ENCODE peak calls at places on chromosomes 6 and 20, in eight cellular contexts. One of them, this sample, is unnamed.
A peak's percentile ranks its signal among the peaks of the same experiment; 100 is the strongest.

GRCh38 chr6:56370127-56370540 is 122.8 kb upstream of the COL21A1 start:
- DNase-seq in effector CD8-positive, alpha-beta T cell: no peak
- DNase-seq in stimulated activated CD4-positive, alpha-beta T cell treated with anti-CD3 and anti-CD28 coated beads, Interleukin-1b, Interleukin-23, amount 100 ng/mL, for 1 hour: no peak
- DNase-seq in NB4: no peak
- DNase-seq in thoracic aorta: peak; percentile 52
- DNase-seq in germinal center: no peak
- DNase-seq in activated CD4-positive, alpha-beta memory T cell treated with anti-CD3 and anti-CD28 coated beads for 36 hours: no peak
- DNase-seq in NCI-H526: peak; percentile 82
- DNase-seq in this sample: no peak

GRCh38 chr20:11429168-11429567 is 488.5 kb upstream of the BTBD3 start:
- DNase-seq in NB4: no peak
- DNase-seq in germinal center: no peak
- DNase-seq in stimulated activated CD4-positive, alpha-beta T cell treated with anti-CD3 and anti-CD28 coated beads, Interleukin-1b, Interleukin-23, amount 100 ng/mL, for 1 hour: no peak
- DNase-seq in thoracic aorta: no peak
- DNase-seq in NCI-H526: no peak
- DNase-seq in effector CD8-positive, alpha-beta T cell: no peak
- DNase-seq in activated CD4-positive, alpha-beta memory T cell treated with anti-CD3 and anti-CD28 coated beads for 36 hours: no peak
- DNase-seq in this sample: no peak

GRCh38 chr20:3911956-3912355 is 22.8 kb downstream of the PANK2 start:
- DNase-seq in effector CD8-positive, alpha-beta T cell: no peak
- DNase-seq in germinal center: no peak
- DNase-seq in activated CD4-positive, alpha-beta memory T cell treated with anti-CD3 and anti-CD28 coated beads for 36 hours: peak; percentile 8
- DNase-seq in stimulated activated CD4-positive, alpha-beta T cell treated with anti-CD3 and anti-CD28 coated beads, Interleukin-1b, Interleukin-23, amount 100 ng/mL, for 1 hour: no peak
- DNase-seq in NCI-H526: peak; percentile 92
- DNase-seq in thoracic aorta: no peak
- DNase-seq in NB4: no peak
- DNase-seq in this sample: no peak

GRCh38 chr6:65450451-65450850 is 256.6 kb downstream of the EYS start:
- DNase-seq in NCI-H526: no peak
- DNase-seq in activated CD4-positive, alpha-beta memory T cell treated with anti-CD3 and anti-CD28 coated beads for 36 hours: no peak
- DNase-seq in NB4: no peak
- DNase-seq in effector CD8-positive, alpha-beta T cell: no peak
- DNase-seq in thoracic aorta: no peak
- DNase-seq in stimulated activated CD4-positive, alpha-beta T cell treated with anti-CD3 and anti-CD28 coated beads, Interleukin-1b, Interleukin-23, amount 100 ng/mL, for 1 hour: no peak
- DNase-seq in germinal center: no peak
- DNase-seq in this sample: no peak

GRCh38 chr6:118744261-118744941 is 93.0 kb upstream of the CEP85L start:
- DNase-seq in stimulated activated CD4-positive, alpha-beta T cell treated with anti-CD3 and anti-CD28 coated beads, Interleukin-1b, Interleukin-23, amount 100 ng/mL, for 1 hour: no peak
- DNase-seq in germinal center: no peak
- DNase-seq in thoracic aorta: no peak
- DNase-seq in effector CD8-positive, alpha-beta T cell: no peak
- DNase-seq in NCI-H526: no peak
- DNase-seq in activated CD4-positive, alpha-beta memory T cell treated with anti-CD3 and anti-CD28 coated beads for 36 hours: no peak
- DNase-seq in NB4: no peak
- DNase-seq in this sample: no peak

GRCh38 chr20:59222239-59222981 is 58.8 kb downstream of the ZNF831 start:
- DNase-seq in effector CD8-positive, alpha-beta T cell: peak; percentile 71
- DNase-seq in NB4: peak; percentile 84
- DNase-seq in thoracic aorta: no peak
- DNase-seq in germinal center: peak; percentile 83
- DNase-seq in stimulated activated CD4-positive, alpha-beta T cell treated with anti-CD3 and anti-CD28 coated beads, Interleukin-1b, Interleukin-23, amount 100 ng/mL, for 1 hour: peak; percentile 82
- DNase-seq in NCI-H526: peak; percentile 79
- DNase-seq in activated CD4-positive, alpha-beta memory T cell treated with anti-CD3 and anti-CD28 coated beads for 36 hours: peak; percentile 86
- DNase-seq in this sample: peak; percentile 63

GRCh38 chr6:81476881-81477280 is 275.6 kb downstream of the TENT5A start:
- DNase-seq in stimulated activated CD4-positive, alpha-beta T cell treated with anti-CD3 and anti-CD28 coated beads, Interleukin-1b, Interleukin-23, amount 100 ng/mL, for 1 hour: no peak
- DNase-seq in effector CD8-positive, alpha-beta T cell: no peak
- DNase-seq in NCI-H526: no peak
- DNase-seq in NB4: no peak
- DNase-seq in thoracic aorta: no peak
- DNase-seq in germinal center: no peak
- DNase-seq in activated CD4-positive, alpha-beta memory T cell treated with anti-CD3 and anti-CD28 coated beads for 36 hours: no peak
- DNase-seq in this sample: no peak

GRCh38 chr6:21109421-21110178 is 484.0 kb upstream of the SOX4 start:
- DNase-seq in germinal center: no peak
- DNase-seq in effector CD8-positive, alpha-beta T cell: no peak
- DNase-seq in NB4: no peak
- DNase-seq in thoracic aorta: no peak
- DNase-seq in stimulated activated CD4-positive, alpha-beta T cell treated with anti-CD3 and anti-CD28 coated beads, Interleukin-1b, Interleukin-23, amount 100 ng/mL, for 1 hour: no peak
- DNase-seq in NCI-H526: no peak
- DNase-seq in activated CD4-positive, alpha-beta memory T cell treated with anti-CD3 and anti-CD28 coated beads for 36 hours: no peak
- DNase-seq in this sample: no peak

GRCh38 chr20:19252670-19253120 is 40.3 kb downstream of the SLC24A3 start:
- DNase-seq in activated CD4-positive, alpha-beta memory T cell treated with anti-CD3 and anti-CD28 coated beads for 36 hours: no peak
- DNase-seq in NB4: peak; percentile 95
- DNase-seq in germinal center: no peak
- DNase-seq in NCI-H526: no peak
- DNase-seq in stimulated activated CD4-positive, alpha-beta T cell treated with anti-CD3 and anti-CD28 coated beads, Interleukin-1b, Interleukin-23, amount 100 ng/mL, for 1 hour: no peak
- DNase-seq in effector CD8-positive, alpha-beta T cell: no peak
- DNase-seq in thoracic aorta: no peak
- DNase-seq in this sample: no peak

GRCh38 chr6:39669117-39669690 is 56.0 kb downstream of the KIF6 start:
- DNase-seq in NB4: no peak
- DNase-seq in NCI-H526: no peak
- DNase-seq in effector CD8-positive, alpha-beta T cell: no peak
- DNase-seq in thoracic aorta: no peak
- DNase-seq in activated CD4-positive, alpha-beta memory T cell treated with anti-CD3 and anti-CD28 coated beads for 36 hours: no peak
- DNase-seq in germinal center: no peak
- DNase-seq in stimulated activated CD4-positive, alpha-beta T cell treated with anti-CD3 and anti-CD28 coated beads, Interleukin-1b, Interleukin-23, amount 100 ng/mL, for 1 hour: no peak
- DNase-seq in this sample: no peak

GRCh38 chr6:132392792-132393191 is 8.5 kb downstream of the MOXD1 start:
- DNase-seq in germinal center: peak; percentile 37
- DNase-seq in NB4: no peak
- DNase-seq in thoracic aorta: no peak
- DNase-seq in NCI-H526: peak; percentile 18
- DNase-seq in stimulated activated CD4-positive, alpha-beta T cell treated with anti-CD3 and anti-CD28 coated beads, Interleukin-1b, Interleukin-23, amount 100 ng/mL, for 1 hour: no peak
- DNase-seq in effector CD8-positive, alpha-beta T cell: no peak
- DNase-seq in activated CD4-positive, alpha-beta memory T cell treated with anti-CD3 and anti-CD28 coated beads for 36 hours: no peak
- DNase-seq in this sample: peak; percentile 43

GRCh38 chr6:158143700-158144099 is 24.4 kb downstream of the SERAC1 start:
- DNase-seq in effector CD8-positive, alpha-beta T cell: no peak
- DNase-seq in NCI-H526: no peak
- DNase-seq in stimulated activated CD4-positive, alpha-beta T cell treated with anti-CD3 and anti-CD28 coated beads, Interleukin-1b, Interleukin-23, amount 100 ng/mL, for 1 hour: no peak
- DNase-seq in activated CD4-positive, alpha-beta memory T cell treated with anti-CD3 and anti-CD28 coated beads for 36 hours: no peak
- DNase-seq in thoracic aorta: no peak
- DNase-seq in germinal center: peak; percentile 13
- DNase-seq in NB4: peak; percentile 55
- DNase-seq in this sample: peak; percentile 11

GRCh38 chr6:80969439-80969838 is 783.0 kb downstream of the TENT5A start:
- DNase-seq in activated CD4-positive, alpha-beta memory T cell treated with anti-CD3 and anti-CD28 coated beads for 36 hours: no peak
- DNase-seq in NB4: no peak
- DNase-seq in thoracic aorta: no peak
- DNase-seq in effector CD8-positive, alpha-beta T cell: no peak
- DNase-seq in germinal center: no peak
- DNase-seq in NCI-H526: no peak
- DNase-seq in stimulated activated CD4-positive, alpha-beta T cell treated with anti-CD3 and anti-CD28 coated beads, Interleukin-1b, Interleukin-23, amount 100 ng/mL, for 1 hour: no peak
- DNase-seq in this sample: no peak

GRCh38 chr6:16639689-16640480 is 121.4 kb downstream of the ATXN1 start:
- DNase-seq in germinal center: no peak
- DNase-seq in NCI-H526: no peak
- DNase-seq in NB4: no peak
- DNase-seq in activated CD4-positive, alpha-beta memory T cell treated with anti-CD3 and anti-CD28 coated beads for 36 hours: no peak
- DNase-seq in stimulated activated CD4-positive, alpha-beta T cell treated with anti-CD3 and anti-CD28 coated beads, Interleukin-1b, Interleukin-23, amount 100 ng/mL, for 1 hour: no peak
- DNase-seq in thoracic aorta: no peak
- DNase-seq in effector CD8-positive, alpha-beta T cell: no peak
- DNase-seq in this sample: no peak

GRCh38 chr6:114007451-114007953 is 36.6 kb upstream of the HDAC2 start:
- DNase-seq in effector CD8-positive, alpha-beta T cell: no peak
- DNase-seq in activated CD4-positive, alpha-beta memory T cell treated with anti-CD3 and anti-CD28 coated beads for 36 hours: peak; percentile 35
- DNase-seq in germinal center: no peak
- DNase-seq in stimulated activated CD4-positive, alpha-beta T cell treated with anti-CD3 and anti-CD28 coated beads, Interleukin-1b, Interleukin-23, amount 100 ng/mL, for 1 hour: no peak
- DNase-seq in NB4: no peak
- DNase-seq in NCI-H526: peak; percentile 30
- DNase-seq in thoracic aorta: no peak
- DNase-seq in this sample: no peak

GRCh38 chr6:169097336-169098052 is 156.2 kb downstream of the THBS2 start:
- DNase-seq in germinal center: no peak
- DNase-seq in NB4: no peak
- DNase-seq in thoracic aorta: no peak
- DNase-seq in activated CD4-positive, alpha-beta memory T cell treated with anti-CD3 and anti-CD28 coated beads for 36 hours: no peak
- DNase-seq in NCI-H526: no peak
- DNase-seq in effector CD8-positive, alpha-beta T cell: no peak
- DNase-seq in stimulated activated CD4-positive, alpha-beta T cell treated with anti-CD3 and anti-CD28 coated beads, Interleukin-1b, Interleukin-23, amount 100 ng/mL, for 1 hour: no peak
- DNase-seq in this sample: no peak

GRCh38 chr6:30840084-30840921 is 44.0 kb upstream of the DDR1 start:
- DNase-seq in effector CD8-positive, alpha-beta T cell: no peak
- DNase-seq in germinal center: no peak
- DNase-seq in NB4: no peak
- DNase-seq in activated CD4-positive, alpha-beta memory T cell treated with anti-CD3 and anti-CD28 coated beads for 36 hours: no peak
- DNase-seq in NCI-H526: peak; percentile 27
- DNase-seq in thoracic aorta: no peak
- DNase-seq in stimulated activated CD4-positive, alpha-beta T cell treated with anti-CD3 and anti-CD28 coated beads, Interleukin-1b, Interleukin-23, amount 100 ng/mL, for 1 hour: no peak
- DNase-seq in this sample: no peak

GRCh38 chr6:168877821-168878282 is 375.8 kb downstream of the THBS2 start:
- DNase-seq in stimulated activated CD4-positive, alpha-beta T cell treated with anti-CD3 and anti-CD28 coated beads, Interleukin-1b, Interleukin-23, amount 100 ng/mL, for 1 hour: no peak
- DNase-seq in germinal center: no peak
- DNase-seq in activated CD4-positive, alpha-beta memory T cell treated with anti-CD3 and anti-CD28 coated beads for 36 hours: no peak
- DNase-seq in NCI-H526: peak; percentile 29
- DNase-seq in NB4: no peak
- DNase-seq in effector CD8-positive, alpha-beta T cell: no peak
- DNase-seq in thoracic aorta: no peak
- DNase-seq in this sample: no peak

GRCh38 chr6:12371641-12372146 is 81.5 kb downstream of the EDN1 start:
- DNase-seq in activated CD4-positive, alpha-beta memory T cell treated with anti-CD3 and anti-CD28 coated beads for 36 hours: no peak
- DNase-seq in stimulated activated CD4-positive, alpha-beta T cell treated with anti-CD3 and anti-CD28 coated beads, Interleukin-1b, Interleukin-23, amount 100 ng/mL, for 1 hour: no peak
- DNase-seq in NB4: peak; percentile 36
- DNase-seq in germinal center: no peak
- DNase-seq in NCI-H526: no peak
- DNase-seq in thoracic aorta: no peak
- DNase-seq in effector CD8-positive, alpha-beta T cell: no peak
- DNase-seq in this sample: no peak

GRCh38 chr6:127471379-127472255 is 12.4 kb upstream of the KIAA0408 start:
- DNase-seq in activated CD4-positive, alpha-beta memory T cell treated with anti-CD3 and anti-CD28 coated beads for 36 hours: no peak
- DNase-seq in germinal center: no peak
- DNase-seq in NCI-H526: no peak
- DNase-seq in thoracic aorta: no peak
- DNase-seq in effector CD8-positive, alpha-beta T cell: no peak
- DNase-seq in stimulated activated CD4-positive, alpha-beta T cell treated with anti-CD3 and anti-CD28 coated beads, Interleukin-1b, Interleukin-23, amount 100 ng/mL, for 1 hour: no peak
- DNase-seq in NB4: no peak
- DNase-seq in this sample: no peak

GRCh38 chr6:32114853-32115252 is 5.7 kb upstream of the TNXB start:
- DNase-seq in NCI-H526: no peak
- DNase-seq in thoracic aorta: no peak
- DNase-seq in effector CD8-positive, alpha-beta T cell: no peak
- DNase-seq in stimulated activated CD4-positive, alpha-beta T cell treated with anti-CD3 and anti-CD28 coated beads, Interleukin-1b, Interleukin-23, amount 100 ng/mL, for 1 hour: no peak
- DNase-seq in germinal center: no peak
- DNase-seq in activated CD4-positive, alpha-beta memory T cell treated with anti-CD3 and anti-CD28 coated beads for 36 hours: no peak
- DNase-seq in NB4: no peak
- DNase-seq in this sample: no peak

GRCh38 chr6:166462461-166463135 is 79.9 kb upstream of the MPC1 start:
- DNase-seq in activated CD4-positive, alpha-beta memory T cell treated with anti-CD3 and anti-CD28 coated beads for 36 hours: no peak
- DNase-seq in NB4: no peak
- DNase-seq in germinal center: no peak
- DNase-seq in NCI-H526: no peak
- DNase-seq in stimulated activated CD4-positive, alpha-beta T cell treated with anti-CD3 and anti-CD28 coated beads, Interleukin-1b, Interleukin-23, amount 100 ng/mL, for 1 hour: no peak
- DNase-seq in effector CD8-positive, alpha-beta T cell: no peak
- DNase-seq in thoracic aorta: no peak
- DNase-seq in this sample: no peak

GRCh38 chr6:168700880-168701279 is 259.9 kb downstream of the SMOC2 start:
- DNase-seq in activated CD4-positive, alpha-beta memory T cell treated with anti-CD3 and anti-CD28 coated beads for 36 hours: no peak
- DNase-seq in thoracic aorta: no peak
- DNase-seq in NB4: no peak
- DNase-seq in NCI-H526: no peak
- DNase-seq in stimulated activated CD4-positive, alpha-beta T cell treated with anti-CD3 and anti-CD28 coated beads, Interleukin-1b, Interleukin-23, amount 100 ng/mL, for 1 hour: no peak
- DNase-seq in germinal center: no peak
- DNase-seq in effector CD8-positive, alpha-beta T cell: no peak
- DNase-seq in this sample: no peak

GRCh38 chr20:25481918-25482253 is 74.4 kb downstream of the GINS1 start:
- DNase-seq in thoracic aorta: no peak
- DNase-seq in NCI-H526: no peak
- DNase-seq in germinal center: no peak
- DNase-seq in activated CD4-positive, alpha-beta memory T cell treated with anti-CD3 and anti-CD28 coated beads for 36 hours: no peak
- DNase-seq in stimulated activated CD4-positive, alpha-beta T cell treated with anti-CD3 and anti-CD28 coated beads, Interleukin-1b, Interleukin-23, amount 100 ng/mL, for 1 hour: no peak
- DNase-seq in effector CD8-positive, alpha-beta T cell: no peak
- DNase-seq in NB4: no peak
- DNase-seq in this sample: no peak

GRCh38 chr6:104953410-104953953 is 3.4 kb upstream of the LIN28B start:
- DNase-seq in germinal center: no peak
- DNase-seq in stimulated activated CD4-positive, alpha-beta T cell treated with anti-CD3 and anti-CD28 coated beads, Interleukin-1b, Interleukin-23, amount 100 ng/mL, for 1 hour: no peak
- DNase-seq in activated CD4-positive, alpha-beta memory T cell treated with anti-CD3 and anti-CD28 coated beads for 36 hours: no peak
- DNase-seq in NB4: peak; percentile 62
- DNase-seq in thoracic aorta: no peak
- DNase-seq in effector CD8-positive, alpha-beta T cell: no peak
- DNase-seq in NCI-H526: no peak
- DNase-seq in this sample: no peak

GRCh38 chr6:117169781-117170281 is 95.5 kb upstream of the VGLL2 start:
- DNase-seq in NB4: no peak
- DNase-seq in germinal center: no peak
- DNase-seq in activated CD4-positive, alpha-beta memory T cell treated with anti-CD3 and anti-CD28 coated beads for 36 hours: no peak
- DNase-seq in effector CD8-positive, alpha-beta T cell: no peak
- DNase-seq in NCI-H526: peak; percentile 31
- DNase-seq in thoracic aorta: no peak
- DNase-seq in stimulated activated CD4-positive, alpha-beta T cell treated with anti-CD3 and anti-CD28 coated beads, Interleukin-1b, Interleukin-23, amount 100 ng/mL, for 1 hour: no peak
- DNase-seq in this sample: no peak

GRCh38 chr6:24799541-24799915 is 811 bp upstream of the ARMH2 start:
- DNase-seq in NB4: no peak
- DNase-seq in thoracic aorta: no peak
- DNase-seq in NCI-H526: no peak
- DNase-seq in stimulated activated CD4-positive, alpha-beta T cell treated with anti-CD3 and anti-CD28 coated beads, Interleukin-1b, Interleukin-23, amount 100 ng/mL, for 1 hour: no peak
- DNase-seq in effector CD8-positive, alpha-beta T cell: no peak
- DNase-seq in germinal center: no peak
- DNase-seq in activated CD4-positive, alpha-beta memory T cell treated with anti-CD3 and anti-CD28 coated beads for 36 hours: no peak
- DNase-seq in this sample: no peak

GRCh38 chr6:159935065-159935464 is 33.8 kb upstream of the IGF2R start:
- DNase-seq in activated CD4-positive, alpha-beta memory T cell treated with anti-CD3 and anti-CD28 coated beads for 36 hours: no peak
- DNase-seq in stimulated activated CD4-positive, alpha-beta T cell treated with anti-CD3 and anti-CD28 coated beads, Interleukin-1b, Interleukin-23, amount 100 ng/mL, for 1 hour: no peak
- DNase-seq in NB4: no peak
- DNase-seq in NCI-H526: no peak
- DNase-seq in germinal center: no peak
- DNase-seq in thoracic aorta: no peak
- DNase-seq in effector CD8-positive, alpha-beta T cell: no peak
- DNase-seq in this sample: no peak

GRCh38 chr6:42996513-42996912 is 12.1 kb downstream of the PPP2R5D start:
- DNase-seq in effector CD8-positive, alpha-beta T cell: no peak
- DNase-seq in activated CD4-positive, alpha-beta memory T cell treated with anti-CD3 and anti-CD28 coated beads for 36 hours: no peak
- DNase-seq in stimulated activated CD4-positive, alpha-beta T cell treated with anti-CD3 and anti-CD28 coated beads, Interleukin-1b, Interleukin-23, amount 100 ng/mL, for 1 hour: no peak
- DNase-seq in germinal center: no peak
- DNase-seq in NCI-H526: no peak
- DNase-seq in thoracic aorta: no peak
- DNase-seq in NB4: no peak
- DNase-seq in this sample: no peak

GRCh38 chr6:91088515-91088914 is 501.6 kb upstream of the MAP3K7 start:
- DNase-seq in stimulated activated CD4-positive, alpha-beta T cell treated with anti-CD3 and anti-CD28 coated beads, Interleukin-1b, Interleukin-23, amount 100 ng/mL, for 1 hour: no peak
- DNase-seq in NB4: no peak
- DNase-seq in thoracic aorta: no peak
- DNase-seq in activated CD4-positive, alpha-beta memory T cell treated with anti-CD3 and anti-CD28 coated beads for 36 hours: no peak
- DNase-seq in effector CD8-positive, alpha-beta T cell: no peak
- DNase-seq in NCI-H526: no peak
- DNase-seq in germinal center: no peak
- DNase-seq in this sample: no peak